ENCODE peak calls at places on chromosomes 3 and 15, in seven cellular contexts. U, G, C, I, M, W and N are unnamed samples.

GRCh38 chr15:92343869-92344643 is 49.6 kb upstream of the ST8SIA2 start:
- DNase-seq in U (peak), G (no peak), C (no peak), I (no peak), M (peak), W (no peak), N (no peak)

GRCh38 chr3:128178782-128179473 is 25.6 kb downstream of the EEFSEC start:
- DNase-seq in U (no peak), G (no peak), C (no peak), I (no peak), M (no peak), W (no peak), N (no peak)

GRCh38 chr3:30162579-30162978 is 443.8 kb upstream of the TGFBR2 start:
- DNase-seq in U (no peak), G (no peak), C (peak), I (no peak), M (no peak), W (no peak), N (peak)

GRCh38 chr3:61493339-61493738 is 68.0 kb upstream of the PTPRG start:
- DNase-seq in U (no peak), G (no peak), C (no peak), I (no peak), M (no peak), W (no peak), N (no peak)

GRCh38 chr3:148218222-148218621 is 479.5 kb upstream of the AGTR1 start:
- DNase-seq in U (no peak), G (no peak), C (peak), I (no peak), M (no peak), W (no peak), N (no peak)

GRCh38 chr3:17740703-17741102 is 1.7 kb downstream of the TBC1D5 start:
- DNase-seq in U (no peak), G (peak), C (peak), I (no peak), M (no peak), W (no peak), N (peak)

GRCh38 chr3:123385072-123385471 is 63.8 kb downstream of the ADCY5 start:
- DNase-seq in U (no peak), G (no peak), C (peak), I (no peak), M (no peak), W (no peak), N (no peak)

GRCh38 chr15:58770519-58770856 is 614 bp upstream of the MINDY2 start:
- DNase-seq in U (no peak), G (no peak), C (peak), I (no peak), M (no peak), W (no peak), N (peak)

GRCh38 chr15:70701891-70702568 is 61.3 kb downstream of the UACA start:
- DNase-seq in U (no peak), G (no peak), C (peak), I (no peak), M (no peak), W (peak), N (peak)

GRCh38 chr3:78804251-78805037 is 963.4 kb downstream of the ROBO1 start:
- DNase-seq in U (no peak), G (no peak), C (peak), I (no peak), M (no peak), W (no peak), N (no peak)

GRCh38 chr15:35427091-35427490 is 118.9 kb downstream of the DPH6 start:
- DNase-seq in U (no peak), G (no peak), C (peak), I (no peak), M (no peak), W (no peak), N (peak)

GRCh38 chr15:99436472-99437314 is 129.1 kb upstream of the MEF2A start:
- DNase-seq in U (no peak), G (no peak), C (no peak), I (no peak), M (peak), W (peak), N (no peak)

GRCh38 chr15:77282333-77282732 is 137.6 kb downstream of the PEAK1 start:
- DNase-seq in U (no peak), G (no peak), C (peak), I (no peak), M (no peak), W (no peak), N (peak)

GRCh38 chr3:171646357-171647133 is 163.7 kb downstream of the PLD1 start:
- DNase-seq in U (no peak), G (peak), C (peak), I (no peak), M (no peak), W (no peak), N (peak)

GRCh38 chr15:100180921-100181320 is 160.9 kb downstream of the ADAMTS17 start:
- DNase-seq in U (no peak), G (no peak), C (no peak), I (no peak), M (no peak), W (no peak), N (no peak)

GRCh38 chr3:185726254-185726967 is 98.4 kb downstream of the IGF2BP2 start:
- DNase-seq in U (no peak), G (no peak), C (no peak), I (no peak), M (no peak), W (no peak), N (no peak)

GRCh38 chr3:117526485-117527079 is 817.0 kb downstream of the TUSC7 start:
- DNase-seq in U (peak), G (peak), C (peak), I (no peak), M (no peak), W (no peak), N (peak)

GRCh38 chr15:69629631-69630161 is 177.1 kb downstream of the RPLP1 start:
- DNase-seq in U (no peak), G (no peak), C (no peak), I (no peak), M (no peak), W (no peak), N (no peak)

GRCh38 chr3:64667887-64668581 is 19.8 kb downstream of the ADAMTS9 start:
- DNase-seq in U (no peak), G (no peak), C (no peak), I (peak), M (no peak), W (peak), N (peak)

GRCh38 chr15:63323798-63324651 is 46.6 kb downstream of the APH1B start:
- DNase-seq in U (no peak), G (no peak), C (no peak), I (no peak), M (no peak), W (no peak), N (no peak)

GRCh38 chr3:40096561-40097506 is 212.7 kb upstream of the EIF1B start:
- DNase-seq in U (no peak), G (no peak), C (no peak), I (no peak), M (no peak), W (no peak), N (no peak)

GRCh38 chr15:56944485-56944884 is 26.0 kb downstream of the TCF12 start:
- DNase-seq in U (no peak), G (no peak), C (no peak), I (no peak), M (no peak), W (no peak), N (no peak)

GRCh38 chr3:194852836-194853508 is 167.3 kb downstream of the FAM43A start:
- DNase-seq in U (no peak), G (no peak), C (no peak), I (no peak), M (no peak), W (peak), N (no peak)

GRCh38 chr15:56469484-56469883 is 4.5 kb upstream of the MNS1 start:
- DNase-seq in U (no peak), G (no peak), C (no peak), I (no peak), M (no peak), W (no peak), N (no peak)

GRCh38 chr3:99330281-99330680 is 308.1 kb upstream of the COL8A1 start:
- DNase-seq in U (no peak), G (no peak), C (peak), I (no peak), M (no peak), W (no peak), N (peak)

GRCh38 chr15:36590838-36591237 is 11.4 kb downstream of the CDIN1 start:
- DNase-seq in U (no peak), G (no peak), C (peak), I (no peak), M (no peak), W (no peak), N (no peak)